ENCODE peak calls at places on chromosomes 13 and 19, in six cellular contexts. One of them, this sample, is unnamed.

GRCh38 chr19:843180-843835 is 2.5 kb downstream of the PRTN3 start:
- DNase-seq in trophoblast cell: no peak
- DNase-seq in mesendoderm: peak
- DNase-seq in IMR-90: no peak
- DNase-seq in mesenchymal stem cell: no peak
- DNase-seq in H1: no peak
- DNase-seq in this sample: no peak

GRCh38 chr13:67281476-67281875 is 51.3 kb upstream of the PCDH9 start:
- DNase-seq in trophoblast cell: no peak
- DNase-seq in mesenchymal stem cell: no peak
- DNase-seq in IMR-90: no peak
- DNase-seq in mesendoderm: no peak
- DNase-seq in H1: no peak
- DNase-seq in this sample: no peak

GRCh38 chr13:97344250-97345175 is 89.5 kb upstream of the RAP2A start:
- DNase-seq in mesendoderm: peak
- DNase-seq in IMR-90: peak
- DNase-seq in trophoblast cell: peak
- DNase-seq in H1: no peak
- DNase-seq in mesenchymal stem cell: peak
- DNase-seq in this sample: peak

GRCh38 chr13:48505597-48506091 is 27.2 kb downstream of the RCBTB2 start:
- DNase-seq in mesenchymal stem cell: peak
- DNase-seq in mesendoderm: peak
- DNase-seq in trophoblast cell: peak
- DNase-seq in IMR-90: peak
- DNase-seq in H1: no peak
- DNase-seq in this sample: no peak

GRCh38 chr19:42465827-42466280 is 23.1 kb upstream of the CXCL17 start:
- DNase-seq in mesendoderm: peak
- DNase-seq in H1: no peak
- DNase-seq in IMR-90: no peak
- DNase-seq in trophoblast cell: no peak
- DNase-seq in mesenchymal stem cell: no peak
- DNase-seq in this sample: no peak

GRCh38 chr13:48353590-48353989 is 50.0 kb downstream of the RB1 start:
- DNase-seq in mesenchymal stem cell: no peak
- DNase-seq in mesendoderm: no peak
- DNase-seq in H1: no peak
- DNase-seq in trophoblast cell: no peak
- DNase-seq in IMR-90: no peak
- DNase-seq in this sample: no peak

GRCh38 chr13:62598708-62599107 is 1183.1 kb upstream of the PCDH20 start:
- DNase-seq in H1: no peak
- DNase-seq in mesendoderm: peak
- DNase-seq in trophoblast cell: no peak
- DNase-seq in mesenchymal stem cell: no peak
- DNase-seq in IMR-90: no peak
- DNase-seq in this sample: no peak

GRCh38 chr13:30065181-30065580 is 214.8 kb upstream of the UBL3 start:
- DNase-seq in mesenchymal stem cell: no peak
- DNase-seq in IMR-90: no peak
- DNase-seq in H1: no peak
- DNase-seq in trophoblast cell: no peak
- DNase-seq in mesendoderm: no peak
- DNase-seq in this sample: no peak

GRCh38 chr19:8610928-8611284 is 391 bp upstream of the ADAMTS10 start:
- DNase-seq in H1: no peak
- DNase-seq in mesenchymal stem cell: no peak
- DNase-seq in IMR-90: no peak
- DNase-seq in trophoblast cell: no peak
- DNase-seq in mesendoderm: peak
- DNase-seq in this sample: no peak

GRCh38 chr19:55082023-55082851 is 6.6 kb downstream of the EPS8L1 start:
- DNase-seq in H1: no peak
- DNase-seq in trophoblast cell: no peak
- DNase-seq in mesenchymal stem cell: peak
- DNase-seq in mesendoderm: peak
- DNase-seq in IMR-90: peak
- DNase-seq in this sample: no peak

GRCh38 chr19:18223860-18224524 is 2.2 kb downstream of the PDE4C start:
- DNase-seq in H1: no peak
- DNase-seq in mesendoderm: peak
- DNase-seq in IMR-90: no peak
- DNase-seq in trophoblast cell: peak
- DNase-seq in mesenchymal stem cell: no peak
- DNase-seq in this sample: peak
- H3K4me3 ChIP-seq in H1: peak
- H3K4me3 ChIP-seq in mesendoderm: peak
- H3K4me3 ChIP-seq in IMR-90: peak
- H3K4me3 ChIP-seq in trophoblast cell: peak
- H3K4me3 ChIP-seq in mesenchymal stem cell: peak
- H3K4me3 ChIP-seq in this sample: peak

GRCh38 chr13:100508996-100509395 is 79.6 kb downstream of the GGACT start:
- DNase-seq in H1: no peak
- DNase-seq in mesenchymal stem cell: no peak
- DNase-seq in mesendoderm: no peak
- DNase-seq in trophoblast cell: no peak
- DNase-seq in IMR-90: no peak
- DNase-seq in this sample: no peak
- H4K8ac ChIP-seq in H1: no peak
- H4K8ac ChIP-seq in mesenchymal stem cell: no peak
- H4K8ac ChIP-seq in mesendoderm: no peak
- H4K8ac ChIP-seq in trophoblast cell: no peak
- H4K8ac ChIP-seq in IMR-90: no peak
- H4K8ac ChIP-seq in this sample: no peak

GRCh38 chr13:76992548-76993001 is 694 bp downstream of the CLN5 start:
- DNase-seq in mesendoderm: peak
- DNase-seq in trophoblast cell: peak
- DNase-seq in H1: no peak
- DNase-seq in IMR-90: peak
- DNase-seq in mesenchymal stem cell: peak
- DNase-seq in this sample: peak
- H3K18ac ChIP-seq in mesendoderm: peak
- H3K18ac ChIP-seq in trophoblast cell: no peak
- H3K18ac ChIP-seq in H1: peak
- H3K18ac ChIP-seq in IMR-90: peak
- H3K18ac ChIP-seq in mesenchymal stem cell: no peak
- H3K18ac ChIP-seq in this sample: peak

DNA sequence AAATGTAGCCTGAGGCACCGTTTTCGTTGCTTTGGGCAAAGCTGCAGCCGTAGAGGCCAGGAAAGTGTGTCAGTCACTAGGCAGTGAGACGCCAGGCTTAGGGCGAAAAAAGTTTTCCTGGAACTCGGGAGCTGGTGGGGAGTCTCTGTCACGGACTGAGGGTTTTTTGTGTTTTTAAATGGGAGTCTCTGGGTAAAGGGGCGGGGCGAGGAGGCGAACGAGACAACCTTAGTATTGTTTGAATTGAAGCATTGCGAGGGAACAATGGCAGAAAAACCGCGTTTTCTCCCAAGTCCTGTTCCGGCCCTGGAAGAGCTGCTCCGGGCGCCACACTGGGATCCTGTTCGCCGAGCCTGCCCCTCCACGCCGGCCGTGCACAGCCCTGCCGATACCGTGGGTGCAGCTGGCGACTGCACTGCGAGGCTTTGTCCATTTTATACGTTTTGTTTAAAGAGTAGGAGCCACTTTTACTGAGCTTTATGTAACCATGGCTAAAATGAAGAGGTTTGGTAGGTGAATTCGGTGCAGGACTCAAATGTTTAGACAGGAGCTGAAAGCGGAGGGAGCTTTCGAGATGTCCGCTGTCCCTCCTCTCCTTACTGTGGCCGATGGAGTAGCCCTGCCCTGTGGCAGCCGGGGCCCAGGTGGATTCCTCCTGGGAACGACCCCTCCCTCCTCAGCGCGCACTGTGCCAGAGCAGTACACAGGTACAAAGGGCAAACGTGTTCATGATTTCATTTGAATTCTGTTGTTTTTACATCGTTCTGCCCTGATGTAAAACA is 1.5 kb downstream of the COL4A2 start:
- DNase-seq in H1: no peak
- DNase-seq in mesenchymal stem cell: peak
- DNase-seq in mesendoderm: peak
- DNase-seq in trophoblast cell: peak
- DNase-seq in IMR-90: no peak
- DNase-seq in this sample: peak
- H3K4me3 ChIP-seq in H1: peak
- H3K4me3 ChIP-seq in mesenchymal stem cell: peak
- H3K4me3 ChIP-seq in mesendoderm: peak
- H3K4me3 ChIP-seq in trophoblast cell: peak
- H3K4me3 ChIP-seq in IMR-90: peak
- H3K4me3 ChIP-seq in this sample: peak

GRCh38 chr13:44576396-44577235 is 486 bp upstream of the TSC22D1 start:
- DNase-seq in mesendoderm: no peak
- DNase-seq in H1: no peak
- DNase-seq in trophoblast cell: peak
- DNase-seq in IMR-90: no peak
- DNase-seq in mesenchymal stem cell: no peak
- DNase-seq in this sample: peak

GRCh38 chr13:44575741-44576395 is at the start of gene TSC22D1:
- DNase-seq in H1: no peak
- DNase-seq in mesenchymal stem cell: peak
- DNase-seq in mesendoderm: peak
- DNase-seq in IMR-90: peak
- DNase-seq in trophoblast cell: peak
- DNase-seq in this sample: no peak

GRCh38 chr13:44578064-44578394 is 1.9 kb upstream of the TSC22D1 start:
- DNase-seq in H1: no peak
- DNase-seq in IMR-90: no peak
- DNase-seq in mesendoderm: peak
- DNase-seq in trophoblast cell: no peak
- DNase-seq in mesenchymal stem cell: no peak
- DNase-seq in this sample: no peak

GRCh38 chr13:44575035-44575434 is 1.1 kb downstream of the TSC22D1 start:
- DNase-seq in H1: no peak
- DNase-seq in IMR-90: no peak
- DNase-seq in mesendoderm: no peak
- DNase-seq in trophoblast cell: no peak
- DNase-seq in mesenchymal stem cell: no peak
- DNase-seq in this sample: no peak

GRCh38 chr13:44577236-44578063 is 1.3 kb upstream of the TSC22D1 start:
- DNase-seq in trophoblast cell: peak
- DNase-seq in mesenchymal stem cell: peak
- DNase-seq in IMR-90: peak
- DNase-seq in mesendoderm: peak
- DNase-seq in H1: peak
- DNase-seq in this sample: peak
- H4K8ac ChIP-seq in trophoblast cell: peak
- H4K8ac ChIP-seq in mesenchymal stem cell: peak
- H4K8ac ChIP-seq in IMR-90: peak
- H4K8ac ChIP-seq in mesendoderm: no peak
- H4K8ac ChIP-seq in H1: peak
- H4K8ac ChIP-seq in this sample: no peak

GRCh38 chr19:49557641-49558325 is 22.6 kb downstream of the NOSIP start:
- DNase-seq in IMR-90: no peak
- DNase-seq in mesenchymal stem cell: no peak
- DNase-seq in H1: no peak
- DNase-seq in trophoblast cell: no peak
- DNase-seq in mesendoderm: no peak
- DNase-seq in this sample: no peak

GRCh38 chr19:49554701-49555181 is 25.6 kb downstream of the NOSIP start:
- DNase-seq in H1: no peak
- DNase-seq in trophoblast cell: no peak
- DNase-seq in mesendoderm: no peak
- DNase-seq in mesenchymal stem cell: no peak
- DNase-seq in IMR-90: no peak
- DNase-seq in this sample: no peak

GRCh38 chr19:49555600-49556411 is 24.6 kb downstream of the NOSIP start:
- DNase-seq in H1: peak
- DNase-seq in mesenchymal stem cell: peak
- DNase-seq in IMR-90: no peak
- DNase-seq in trophoblast cell: no peak
- DNase-seq in mesendoderm: peak
- DNase-seq in this sample: peak

GRCh38 chr19:49558591-49558990 is 21.8 kb downstream of the NOSIP start:
- DNase-seq in mesenchymal stem cell: no peak
- DNase-seq in mesendoderm: no peak
- DNase-seq in trophoblast cell: no peak
- DNase-seq in IMR-90: no peak
- DNase-seq in H1: no peak
- DNase-seq in this sample: no peak

GRCh38 chr19:49556412-49557398 is 23.7 kb downstream of the NOSIP start:
- DNase-seq in mesendoderm: peak
- DNase-seq in IMR-90: no peak
- DNase-seq in trophoblast cell: no peak
- DNase-seq in H1: peak
- DNase-seq in mesenchymal stem cell: no peak
- DNase-seq in this sample: no peak
- H3K18ac ChIP-seq in mesendoderm: no peak
- H3K18ac ChIP-seq in IMR-90: no peak
- H3K18ac ChIP-seq in trophoblast cell: no peak
- H3K18ac ChIP-seq in H1: peak
- H3K18ac ChIP-seq in mesenchymal stem cell: no peak
- H3K18ac ChIP-seq in this sample: peak

GRCh38 chr19:35871611-35872010 is 3.2 kb downstream of the APLP1 start:
- DNase-seq in mesenchymal stem cell: no peak
- DNase-seq in IMR-90: no peak
- DNase-seq in mesendoderm: no peak
- DNase-seq in trophoblast cell: no peak
- DNase-seq in H1: no peak
- DNase-seq in this sample: no peak

GRCh38 chr19:35870798-35871197 is 2.4 kb downstream of the APLP1 start:
- DNase-seq in IMR-90: no peak
- DNase-seq in mesenchymal stem cell: no peak
- DNase-seq in mesendoderm: no peak
- DNase-seq in trophoblast cell: no peak
- DNase-seq in H1: no peak
- DNase-seq in this sample: no peak

GRCh38 chr19:35868823-35869326 is 501 bp downstream of the APLP1 start:
- DNase-seq in mesenchymal stem cell: peak
- DNase-seq in mesendoderm: no peak
- DNase-seq in IMR-90: no peak
- DNase-seq in trophoblast cell: peak
- DNase-seq in H1: no peak
- DNase-seq in this sample: no peak

GRCh38 chr19:35868172-35868822 is at the start of gene APLP1:
- DNase-seq in mesenchymal stem cell: peak
- DNase-seq in trophoblast cell: peak
- DNase-seq in IMR-90: no peak
- DNase-seq in mesendoderm: peak
- DNase-seq in H1: no peak
- DNase-seq in this sample: peak

GRCh38 chr19:35869327-35870123 is 1.2 kb downstream of the APLP1 start:
- DNase-seq in mesendoderm: peak
- DNase-seq in H1: peak
- DNase-seq in mesenchymal stem cell: peak
- DNase-seq in IMR-90: peak
- DNase-seq in trophoblast cell: peak
- DNase-seq in this sample: peak
- H3K4me3 ChIP-seq in mesendoderm: no peak
- H3K4me3 ChIP-seq in H1: peak
- H3K4me3 ChIP-seq in mesenchymal stem cell: peak
- H3K4me3 ChIP-seq in IMR-90: peak
- H3K4me3 ChIP-seq in trophoblast cell: no peak
- H3K4me3 ChIP-seq in this sample: peak